ENCODE peak calls at places on chromosomes 16 and 17, in four cellular contexts. J, A, S and Z are unnamed samples.

GRCh38 chr17:73555199-73555810 is 88.9 kb downstream of the SDK2 start:
- DNase-seq in J (no peak), A (no peak), S (no peak), Z (no peak)

GRCh38 chr17:50263293-50264262 is 10.7 kb upstream of the TMEM92 start:
- DNase-seq in J (no peak), A (no peak), S (no peak), Z (no peak)

GRCh38 chr17:81066072-81066471 is 31.1 kb downstream of the BAIAP2 start:
- DNase-seq in J (no peak), A (no peak), S (no peak), Z (no peak)

GRCh38 chr16:84673203-84673535 is 24.9 kb downstream of the KLHL36 start:
- DNase-seq in J (no peak), A (no peak), S (no peak), Z (no peak)

GRCh38 chr17:81128338-81128737 is 37.0 kb upstream of the PVALEF start:
- DNase-seq in J (no peak), A (no peak), S (no peak), Z (no peak)

GRCh38 chr17:18145811-18146210 is 37.3 kb downstream of the MYO15A start:
- DNase-seq in J (no peak), A (no peak), S (no peak), Z (no peak)

GRCh38 chr16:84449156-84450140 is 55.0 kb downstream of the MEAK7 start:
- DNase-seq in J (peak; percentile 3), A (no peak), S (no peak), Z (no peak)

GRCh38 chr17:63945851-63946439 is 13.8 kb upstream of the CD79B start:
- DNase-seq in J (no peak), A (no peak), S (no peak), Z (no peak)